ENCODE peak calls at places on chromosomes 4 and X, in four cellular contexts. L is OCI-LY7, Q is GM23248, D is HCT116. W is an unnamed sample. For H3K4me1, the result is how much of the 10 kb centered on the place peaks cover.

GRCh38 chr4:174236359-174236758 is 47.1 kb downstream of the FBXO8 start:
- DNase-seq in L (no peak), D (no peak), Q (no peak), W (no peak)

GRCh38 chr4:124278477-124278876 is 434.1 kb downstream of the ANKRD50 start:
- DNase-seq in D (no peak), L (no peak), Q (peak), W (no peak)

GRCh38 chrX:153494541-153495361 is at the start of gene BGN:
- DNase-seq in Q (peak), D (no peak), L (no peak), W (no peak)

GRCh38 chr4:138893991-138894390 is 121.6 kb upstream of the NOCT start:
- DNase-seq in L (no peak), Q (no peak), D (no peak), W (no peak)

GRCh38 chrX:142994988-142995387 is 30.7 kb upstream of the SPANXN4 start:
- DNase-seq in D (no peak), L (no peak), Q (no peak), W (no peak)

GRCh38 chr4:176753049-176753448 is 39.7 kb downstream of the VEGFC start:
- DNase-seq in L (no peak), D (no peak), Q (peak), W (no peak)

GRCh38 chr4:91064157-91064853 is 937.1 kb downstream of the CCSER1 start:
- DNase-seq in Q (no peak), D (peak), L (no peak), W (no peak)

GRCh38 chr4:71004281-71004851 is 10.9 kb downstream of the DCK start:
- DNase-seq in L (peak), D (no peak), Q (no peak), W (peak)

GRCh38 chr4:38310446-38311043 is 350.3 kb downstream of the PTTG2 start:
- DNase-seq in Q (peak), L (no peak), D (no peak), W (peak)

GRCh38 chrX:112931900-112932299 is 91.3 kb upstream of the AMOT start:
- DNase-seq in D (no peak), L (no peak), Q (no peak), W (no peak)

DNA sequence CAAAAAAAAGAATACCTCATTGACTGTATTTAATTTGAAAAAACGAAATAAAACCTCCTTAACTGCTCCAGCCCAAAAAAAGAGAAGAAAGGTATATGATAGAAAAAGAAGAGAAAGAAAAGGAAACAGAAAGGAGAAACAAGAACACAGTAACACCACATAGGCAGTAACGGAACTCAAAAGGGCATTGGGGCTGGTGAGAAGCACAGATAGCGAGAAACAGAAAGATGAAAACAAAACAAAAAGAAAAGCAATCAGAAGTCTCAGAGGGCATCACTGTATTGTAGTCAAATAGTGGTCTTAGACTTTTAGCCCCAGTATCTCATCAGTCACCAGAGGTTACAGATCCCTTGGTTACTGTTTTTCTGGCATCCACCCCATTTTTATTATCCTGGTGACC is 88.6 kb downstream of the NFKB1 start:
- DNase-seq in L (no peak), D (no peak), Q (no peak), W (no peak)
- H3K4me1 ChIP-seq in L (under half), D (under half), Q (under half), W (under half)

DNA sequence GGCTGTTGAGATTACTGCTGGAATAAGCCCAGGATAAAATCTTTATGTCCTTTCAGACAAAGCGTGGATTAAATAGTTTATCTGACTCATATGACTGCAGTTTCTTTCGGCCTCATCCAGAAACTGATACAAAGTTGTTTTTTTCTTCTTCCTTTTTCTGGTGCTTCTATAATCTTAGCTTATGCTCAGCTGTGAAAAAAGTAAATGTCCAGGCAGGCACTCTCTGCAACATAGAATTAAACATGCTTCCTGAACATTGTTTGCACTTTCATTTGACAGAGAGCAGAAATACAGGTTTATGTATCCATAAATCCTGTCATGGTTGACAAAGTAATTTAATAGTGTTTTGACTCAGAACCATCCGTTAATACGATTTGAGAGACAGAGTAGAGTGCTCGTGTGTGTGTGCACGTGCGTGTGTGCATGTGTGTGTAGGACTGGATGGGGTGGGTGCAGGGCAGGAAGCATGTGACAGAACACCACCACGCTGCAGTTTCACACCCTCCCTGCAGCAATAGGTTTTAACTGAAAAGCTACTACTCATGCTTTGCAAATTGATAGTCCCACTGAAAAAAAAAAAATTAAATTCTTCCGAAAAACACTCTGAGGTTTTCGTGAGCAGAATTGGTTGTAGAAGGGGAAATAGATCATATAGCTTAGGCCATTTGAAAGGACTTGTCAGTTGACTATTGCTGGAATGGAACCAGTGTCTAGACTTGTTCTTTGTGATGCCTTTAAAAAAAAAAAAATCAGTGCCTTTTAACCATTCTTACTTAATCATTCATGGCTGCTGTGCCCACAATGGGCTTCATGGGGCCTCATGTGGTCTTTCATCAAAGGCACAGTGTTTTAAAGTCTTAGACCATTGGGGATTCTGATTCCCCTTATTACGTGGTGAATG is 139.0 kb downstream of the AFF1 start:
- DNase-seq in D (no peak), Q (no peak), L (peak), W (peak)
- TF ChIP-seq EZH2phosphoT487 in D (no peak), Q (no peak), L (no peak), W (no peak)

GRCh38 chr4:111697176-111697962 is 447.9 kb upstream of the FAM241A start:
- DNase-seq in Q (no peak), D (no peak), L (no peak), W (no peak)

GRCh38 chr4:111698361-111698760 is 446.9 kb upstream of the FAM241A start:
- DNase-seq in Q (no peak), D (no peak), L (no peak), W (no peak)

GRCh38 chr4:111693754-111694153 is 451.5 kb upstream of the FAM241A start:
- DNase-seq in D (no peak), L (no peak), Q (no peak), W (no peak)

GRCh38 chr4:111696505-111696904 is 448.7 kb upstream of the FAM241A start:
- DNase-seq in L (no peak), D (no peak), Q (no peak), W (no peak)

GRCh38 chr4:111695677-111696076 is 449.6 kb upstream of the FAM241A start:
- DNase-seq in D (no peak), L (no peak), Q (no peak), W (no peak)
- H3K4me1 ChIP-seq in D (under half), L (under half), Q (under half), W (under half)

DNA sequence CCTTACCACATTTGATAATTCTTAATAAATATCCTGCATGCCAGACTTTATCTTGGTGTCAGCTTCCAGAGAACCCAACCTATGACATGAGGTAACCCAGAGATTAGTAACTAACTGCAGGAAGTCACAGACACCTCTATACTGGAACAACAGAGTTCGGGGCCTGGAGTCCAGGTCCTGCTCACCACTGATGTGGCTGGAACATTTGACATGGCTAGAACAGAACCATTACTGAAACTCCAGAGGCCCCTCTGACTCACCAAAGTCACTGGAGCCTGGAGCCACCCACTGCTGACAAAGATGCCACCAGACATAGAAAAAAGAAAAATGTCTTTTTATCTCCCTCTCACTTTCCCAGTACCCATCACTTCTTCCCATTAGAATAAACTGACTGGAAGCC is 403.7 kb downstream of the MID1IP1 start:
- DNase-seq in L (no peak), D (no peak), Q (no peak), W (no peak)
- TF ChIP-seq EZH2phosphoT487 in L (no peak), D (no peak), Q (no peak), W (no peak)

GRCh38 chrX:21961142-21961541 is 20.6 kb downstream of the SMS start:
- DNase-seq in Q (peak), D (no peak), L (no peak), W (no peak)
- H3K4me1 ChIP-seq in Q (under half), D (under half), L (under half), W (under half)

DNA sequence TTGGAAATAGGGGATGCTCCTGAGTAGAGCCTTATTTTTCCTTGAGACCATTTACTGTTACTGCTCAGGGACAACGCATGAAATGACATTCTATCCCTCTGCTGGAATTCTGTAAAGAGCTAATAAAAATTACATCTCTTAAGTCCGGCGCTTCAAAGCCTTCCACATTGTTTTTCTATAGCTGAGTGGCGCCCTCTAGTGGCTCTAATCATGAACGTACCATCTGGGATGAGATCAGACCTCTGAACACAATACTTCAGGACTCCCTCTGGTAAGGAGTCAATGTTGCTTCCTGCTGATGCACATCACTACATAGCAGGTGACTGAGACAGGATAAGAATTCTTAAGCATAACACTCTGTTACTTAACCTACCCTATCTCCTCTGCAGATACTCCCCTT is 6.0 kb downstream of the HMGN5 start:
- DNase-seq in D (peak), Q (peak), L (peak), W (peak)
- TF ChIP-seq EZH2phosphoT487 in D (no peak), Q (no peak), L (no peak), W (no peak)

DNA sequence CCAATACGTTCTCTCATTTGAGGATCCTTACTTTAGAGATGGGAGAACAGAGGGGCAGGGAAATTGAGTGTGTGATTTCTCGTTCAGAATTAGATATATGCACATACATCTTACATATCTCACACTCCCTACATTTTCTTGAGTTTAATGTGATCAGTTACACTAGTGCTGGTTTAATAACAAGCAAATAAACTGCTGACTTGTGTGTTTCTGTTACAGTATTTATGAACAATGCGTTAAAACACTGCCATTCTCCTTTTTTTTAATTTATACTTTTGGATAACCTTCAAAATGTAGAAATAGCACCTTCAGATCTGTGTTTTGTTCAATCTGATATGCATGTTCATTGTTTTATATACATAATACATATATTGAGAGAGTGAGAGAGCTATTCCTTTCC is 130.1 kb downstream of the KLHL8 start:
- DNase-seq in L (no peak), Q (no peak), D (no peak), W (no peak)
- H3K4me1 ChIP-seq in L (under half), Q (under half), D (under half), W (under half)

DNA sequence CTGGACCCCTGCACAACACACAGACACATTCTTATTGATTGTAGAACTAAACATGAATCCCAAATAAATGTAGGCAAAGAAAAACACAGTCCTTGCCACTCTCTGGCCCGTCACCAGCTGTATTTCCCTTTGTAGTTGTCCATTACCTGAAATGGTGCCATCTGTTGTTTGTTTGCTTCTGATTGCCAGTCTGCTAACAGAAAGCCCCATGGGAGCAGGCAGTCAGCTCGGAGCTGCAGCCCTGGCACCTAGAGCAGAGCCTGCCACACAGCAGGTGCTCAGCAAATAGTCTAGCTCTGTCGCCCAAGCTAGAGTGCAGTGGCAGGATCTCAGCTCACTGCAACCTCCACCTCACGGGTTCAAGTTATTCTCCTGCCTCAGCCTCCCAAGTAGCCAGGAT is 28.9 kb downstream of the CPLX1 start:
- DNase-seq in L (peak), D (no peak), Q (no peak), W (no peak)
- TF ChIP-seq EZH2phosphoT487 in L (no peak), D (no peak), Q (no peak), W (no peak)

GRCh38 chr4:40240040-40240653 is 43.3 kb downstream of the RHOH start:
- DNase-seq in L (no peak), D (no peak), Q (peak), W (no peak)
- H3K4me1 ChIP-seq in L (under half), D (under half), Q (under half), W (under half)